ENCODE peak calls at places on chromosome 15, in nine cellular contexts. N is IMR-90, J is uterus, O is upper lobe of left lung, F is esophagus squamous epithelium, Q is breast epithelium, U is H1, G is ovary, E is Peyer's patch. Y is an unnamed sample.

GRCh38 chr15:89341316-89342005 is 6.8 kb upstream of the POLG start:
- DNase-seq in N (no peak), J (no peak), O (no peak), F (no peak), Q (no peak), U (no peak), G (no peak), E (no peak), Y (no peak)

GRCh38 chr15:90680371-90680935 is 36.7 kb upstream of the BLM start:
- DNase-seq in N (peak; percentile 98), J (peak; percentile 58), O (no peak), F (no peak), Q (no peak), U (no peak), G (no peak), E (no peak), Y (peak; percentile 33)

GRCh38 chr15:98734472-98735284 is 86.3 kb downstream of the IGF1R start:
- DNase-seq in N (peak; percentile 48), J (no peak), O (no peak), F (no peak), Q (no peak), U (no peak), G (no peak), E (no peak), Y (no peak)

GRCh38 chr15:69724331-69724730 is 271.7 kb downstream of the RPLP1 start:
- DNase-seq in N (no peak), J (no peak), O (no peak), F (no peak), Q (no peak), U (no peak), G (no peak), E (no peak), Y (no peak)

GRCh38 chr15:69893863-69894262 is 203.9 kb downstream of the TLE3 start:
- DNase-seq in N (peak; percentile 60), J (peak; percentile 43), O (no peak), F (no peak), Q (no peak), U (peak; percentile 57), G (no peak), E (no peak), Y (no peak)

GRCh38 chr15:38941399-38941953 is 376.9 kb upstream of the RASGRP1 start:
- DNase-seq in N (peak; percentile 46), J (no peak), O (no peak), F (no peak), Q (no peak), U (no peak), G (no peak), E (no peak), Y (no peak)

GRCh38 chr15:37891754-37892368 is 42.6 kb upstream of the TMCO5A start:
- DNase-seq in N (peak; percentile 70), J (no peak), O (no peak), F (no peak), Q (no peak), U (no peak), G (no peak), E (no peak), Y (no peak)

GRCh38 chr15:85063522-85063921 is 81.9 kb downstream of the PDE8A start:
- DNase-seq in N (peak; percentile 12), J (no peak), O (no peak), F (no peak), Q (no peak), U (no peak), G (no peak), E (no peak), Y (no peak)

GRCh38 chr15:38017721-38018120 is 83.3 kb downstream of the TMCO5A start:
- DNase-seq in N (no peak), J (no peak), O (no peak), F (no peak), Q (no peak), U (no peak), G (no peak), E (no peak), Y (no peak)

GRCh38 chr15:80586141-80586540 is 109.0 kb upstream of the ABHD17C start:
- DNase-seq in N (no peak), J (no peak), O (no peak), F (no peak), Q (no peak), U (no peak), G (no peak), E (no peak), Y (no peak)

GRCh38 chr15:32733276-32733675 is 15.5 kb downstream of the GREM1 start:
- DNase-seq in N (no peak), J (no peak), O (no peak), F (no peak), Q (no peak), U (no peak), G (no peak), E (no peak), Y (no peak)

GRCh38 chr15:75061272-75061671 is 37.9 kb downstream of the PPCDC start:
- DNase-seq in N (peak; percentile 62), J (no peak), O (no peak), F (no peak), Q (no peak), U (no peak), G (peak; percentile 2), E (peak; percentile 43), Y (no peak)

GRCh38 chr15:58467121-58467721 is 35.4 kb downstream of the LIPC start:
- DNase-seq in N (no peak), J (no peak), O (no peak), F (no peak), Q (no peak), U (no peak), G (peak; percentile 36), E (no peak), Y (no peak)

GRCh38 chr15:89196994-89197393 is 24.4 kb downstream of the RLBP1 start:
- DNase-seq in N (no peak), J (no peak), O (no peak), F (no peak), Q (no peak), U (no peak), G (no peak), E (no peak), Y (no peak)

GRCh38 chr15:44370830-44371229 is 56.6 kb upstream of the CTDSPL2 start:
- DNase-seq in N (no peak), J (no peak), O (no peak), F (no peak), Q (no peak), U (no peak), G (no peak), E (no peak), Y (no peak)

GRCh38 chr15:82105458-82106205 is 59.8 kb upstream of the MEX3B start:
- DNase-seq in N (peak; percentile 78), J (no peak), O (no peak), F (no peak), Q (peak; percentile 55), U (no peak), G (no peak), E (no peak), Y (no peak)

GRCh38 chr15:72599855-72600464 is 54.5 kb upstream of the GOLGA6B start:
- DNase-seq in N (peak; percentile 68), J (no peak), O (no peak), F (no peak), Q (no peak), U (no peak), G (no peak), E (peak; percentile 50), Y (peak; percentile 14)

GRCh38 chr15:40932146-40932545 is 3.0 kb downstream of the DLL4 start:
- DNase-seq in N (no peak), J (no peak), O (no peak), F (no peak), Q (no peak), U (no peak), G (no peak), E (no peak), Y (no peak)
- TF ChIP-seq POLR2A in N (no peak), J (no peak), O (no peak), F (no peak), Q (no peak), U (no peak), G (no peak), E (no peak), Y (no peak)

DNA sequence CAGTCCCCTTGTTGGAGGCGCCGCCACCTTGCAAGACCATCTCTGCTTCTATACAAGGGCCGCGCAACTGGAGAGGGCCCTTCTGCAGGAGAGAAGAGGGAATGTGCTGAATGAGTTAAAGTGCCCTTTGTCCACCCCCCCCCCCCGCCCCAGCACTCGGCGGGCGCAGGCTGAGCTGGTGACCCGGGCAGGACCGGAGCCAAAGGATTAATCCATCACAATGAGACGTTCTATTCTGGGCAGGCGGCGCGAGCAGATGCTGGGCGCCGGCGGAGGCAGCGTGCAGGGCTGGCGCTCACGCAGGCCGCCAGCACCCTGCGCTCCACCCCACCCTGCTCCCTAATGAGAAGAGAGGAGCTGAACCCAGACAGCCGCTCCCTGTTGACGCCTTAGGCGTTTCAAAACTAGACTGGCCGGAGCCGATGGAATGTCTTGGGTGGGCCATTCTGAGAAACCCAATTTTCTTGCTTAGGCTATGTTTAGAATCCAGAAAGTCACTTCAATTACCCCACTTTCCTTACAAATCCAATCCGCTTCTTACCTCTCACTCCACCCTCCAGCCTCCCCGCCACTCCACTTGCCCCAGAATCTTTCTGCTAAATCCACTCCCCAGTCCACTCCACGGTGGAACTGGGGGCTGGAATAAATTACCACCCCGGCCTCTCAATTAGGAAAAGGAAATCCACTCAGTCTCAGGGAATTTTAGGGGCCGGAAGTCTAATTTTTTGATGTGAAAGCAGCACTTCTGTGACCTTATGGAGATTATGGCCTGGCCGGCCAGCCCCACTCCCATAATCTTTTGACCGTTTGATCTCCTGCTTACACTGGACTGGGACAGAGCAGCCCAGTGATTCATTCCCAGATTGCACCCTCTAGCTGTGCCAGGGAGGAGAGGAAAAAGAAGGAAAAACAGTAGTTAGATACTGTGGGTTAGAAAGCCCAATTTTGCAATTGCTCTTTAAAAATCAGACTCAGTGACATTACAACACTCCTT is 32.7 kb downstream of the GJD2 start:
- DNase-seq in N (peak; percentile 40), J (peak; percentile 13), O (peak; percentile 79), F (no peak), Q (no peak), U (peak; percentile 59), G (no peak), E (no peak), Y (peak; percentile 81)
- TF ChIP-seq POLR2A in N (no peak), J (no peak), O (no peak), F (no peak), Q (no peak), U (no peak), G (no peak), E (no peak), Y (no peak)

GRCh38 chr15:66356359-66357236 is at the start of gene TIPIN:
- DNase-seq in N (peak; percentile 95), J (peak; percentile 96), O (peak; percentile 98), F (peak; percentile 80), Q (peak; percentile 88), U (peak; percentile 96), G (peak; percentile 97), E (peak; percentile 99), Y (peak; percentile 83)
- TF ChIP-seq POLR2A in N (peak; percentile 46), J (no peak), O (no peak), F (no peak), Q (no peak), U (no peak), G (peak; percentile 44), E (peak; percentile 33), Y (peak; percentile 82)

DNA sequence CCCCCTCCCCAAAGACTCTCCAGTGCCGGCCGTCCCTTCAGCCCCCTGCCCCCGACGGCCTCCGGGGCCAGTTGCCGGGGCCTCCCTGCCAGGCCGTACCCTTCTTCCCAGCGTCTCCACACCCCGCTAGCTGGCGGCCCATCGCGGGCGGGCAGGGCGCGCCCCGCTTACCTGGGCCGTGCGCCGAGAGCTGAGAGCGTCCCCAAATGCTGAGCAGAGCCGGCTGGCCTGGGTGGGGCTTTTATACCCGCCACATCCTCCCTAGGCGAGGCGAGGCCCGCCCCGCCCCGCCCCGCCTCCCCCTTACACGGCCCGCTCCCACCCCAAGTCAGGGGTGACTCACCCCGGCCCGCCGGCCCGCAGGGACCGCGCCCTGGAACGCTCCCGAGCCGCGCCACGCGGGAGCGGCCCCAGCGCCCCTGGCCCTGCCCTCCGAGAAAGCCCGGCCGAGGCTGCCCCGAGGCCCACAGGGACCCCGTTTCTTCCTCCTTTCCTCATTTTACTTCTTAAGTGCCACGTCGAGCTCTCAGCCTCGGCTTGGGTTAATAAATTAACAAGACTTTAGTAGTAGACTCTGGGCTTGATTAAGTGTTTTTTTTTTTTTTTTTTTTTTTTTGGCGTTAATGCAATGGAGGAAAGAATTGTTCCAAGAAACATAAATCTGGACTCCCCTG is at the start of gene ANXA2:
- DNase-seq in N (peak; percentile 84), J (peak; percentile 89), O (peak; percentile 97), F (peak; percentile 47), Q (peak; percentile 86), U (peak; percentile 79), G (peak; percentile 86), E (peak; percentile 94), Y (peak; percentile 44)
- TF ChIP-seq POLR2A in N (peak; percentile 95), J (peak; percentile 80), O (peak; percentile 82), F (peak; percentile 82), Q (peak; percentile 86), U (peak; percentile 44), G (peak; percentile 71), E (peak; percentile 97), Y (peak; percentile 97)

Y was measured in H54.